ENCODE peak calls at places on chromosomes 13 and 19, in ten cellular contexts. N, H, D, Q, L, B, Y, U, K and I are unnamed samples.

GRCh38 chr19:4536798-4537197 is 1.8 kb upstream of the PLIN5 start:
- DNase-seq in N (no peak), H (no peak), D (no peak), Q (no peak), L (no peak), B (no peak), Y (no peak), U (no peak), K (no peak), I (no peak)

GRCh38 chr13:47087841-47088240 is 191.0 kb upstream of the HTR2A start:
- DNase-seq in N (no peak), H (no peak), D (no peak), Q (no peak), L (no peak), B (no peak), Y (no peak), U (no peak), K (peak; percentile 55), I (no peak)

GRCh38 chr19:49133621-49134454 is 14.5 kb downstream of the PPFIA3 start:
- DNase-seq in N (peak; percentile 48), H (no peak), D (peak; percentile 88), Q (no peak), L (peak; percentile 69), B (no peak), Y (peak; percentile 79), U (peak; percentile 54), K (no peak), I (no peak)

GRCh38 chr19:32674153-32674958 is 624 bp downstream of the ANKRD27 start:
- DNase-seq in N (no peak), H (no peak), D (no peak), Q (no peak), L (no peak), B (no peak), Y (no peak), U (peak; percentile 26), K (no peak), I (no peak)

GRCh38 chr19:11196406-11197287 is 698 bp downstream of the KANK2 start:
- DNase-seq in N (peak; percentile 51), H (no peak), D (peak; percentile 85), Q (no peak), L (no peak), B (no peak), Y (no peak), U (no peak), K (no peak), I (peak; percentile 61)

GRCh38 chr19:575527-576506 is 3.4 kb downstream of the BSG start:
- DNase-seq in N (peak; percentile 48), H (no peak), D (peak; percentile 75), Q (no peak), L (no peak), B (no peak), Y (no peak), U (no peak), K (no peak), I (no peak)

GRCh38 chr19:3443840-3444694 is 36.3 kb downstream of the SMIM24 start:
- DNase-seq in N (peak; percentile 67), H (no peak), D (peak; percentile 81), Q (no peak), L (no peak), B (peak; percentile 78), Y (no peak), U (no peak), K (no peak), I (peak; percentile 56)

GRCh38 chr13:36163809-36164308 is 32.7 kb upstream of the DCLK1 start:
- DNase-seq in N (peak; percentile 95), H (peak; percentile 86), D (peak; percentile 80), Q (no peak), L (peak; percentile 68), B (no peak), Y (no peak), U (no peak), K (peak; percentile 78), I (no peak)

GRCh38 chr13:31374682-31375081 is 174.9 kb downstream of the B3GLCT start:
- DNase-seq in N (no peak), H (no peak), D (no peak), Q (no peak), L (no peak), B (peak; percentile 13), Y (no peak), U (no peak), K (no peak), I (no peak)

GRCh38 chr13:28492527-28493367 is 2.2 kb downstream of the FLT1 start:
- DNase-seq in N (peak; percentile 78), H (no peak), D (no peak), Q (no peak), L (no peak), B (no peak), Y (no peak), U (peak; percentile 58), K (no peak), I (no peak)

GRCh38 chr19:21149877-21150276 is 8.0 kb downstream of the ZNF431 start:
- DNase-seq in N (no peak), H (no peak), D (no peak), Q (no peak), L (no peak), B (no peak), Y (no peak), U (no peak), K (no peak), I (no peak)

GRCh38 chr19:18894254-18895037 is 1.5 kb downstream of the CERS1 start:
- DNase-seq in N (no peak), H (peak; percentile 75), D (no peak), Q (no peak), L (no peak), B (peak; percentile 56), Y (no peak), U (no peak), K (no peak), I (peak; percentile 97)

GRCh38 chr13:34044660-34045080 is 226.7 kb downstream of the RFC3 start:
- DNase-seq in N (peak; percentile 84), H (peak; percentile 1), D (no peak), Q (no peak), L (no peak), B (no peak), Y (no peak), U (no peak), K (peak; percentile 63), I (no peak)

GRCh38 chr19:728011-728410 is 19.3 kb downstream of the PALM start:
- DNase-seq in N (no peak), H (no peak), D (no peak), Q (no peak), L (no peak), B (no peak), Y (no peak), U (no peak), K (no peak), I (no peak)

GRCh38 chr13:41609828-41610227 is 152.5 kb downstream of the RGCC start:
- DNase-seq in N (no peak), H (no peak), D (no peak), Q (no peak), L (no peak), B (no peak), Y (no peak), U (no peak), K (no peak), I (no peak)